ENCODE peak calls at places on chromosome 22, in nine cellular contexts. One of them, this sample, is unnamed.

GRCh38 chr22:41240377-41241132 is at the start of gene CHADL:
- DNase-seq in PC-3: no peak
- DNase-seq in HCT116: no peak
- DNase-seq in SK-N-SH: peak
- DNase-seq in hepatocyte: no peak
- DNase-seq in OCI-LY7: no peak
- DNase-seq in neural progenitor cell: peak
- DNase-seq in GM23338: peak
- DNase-seq in MM.1S: no peak
- DNase-seq in this sample: no peak

GRCh38 chr22:35627267-35628041 is 10.3 kb upstream of the MB start:
- DNase-seq in OCI-LY7: peak
- DNase-seq in MM.1S: peak
- DNase-seq in hepatocyte: peak
- DNase-seq in PC-3: peak
- DNase-seq in HCT116: peak
- DNase-seq in GM23338: peak
- DNase-seq in neural progenitor cell: peak
- DNase-seq in SK-N-SH: peak
- DNase-seq in this sample: peak

GRCh38 chr22:19174106-19175025 is 4.2 kb downstream of the SLC25A1 start:
- DNase-seq in MM.1S: no peak
- DNase-seq in hepatocyte: peak
- DNase-seq in OCI-LY7: peak
- DNase-seq in HCT116: no peak
- DNase-seq in PC-3: peak
- DNase-seq in GM23338: peak
- DNase-seq in SK-N-SH: no peak
- DNase-seq in neural progenitor cell: peak
- DNase-seq in this sample: peak

GRCh38 chr22:19749876-19750275 is 10.7 kb upstream of the TBX1 start:
- DNase-seq in OCI-LY7: no peak
- DNase-seq in SK-N-SH: no peak
- DNase-seq in GM23338: no peak
- DNase-seq in PC-3: no peak
- DNase-seq in neural progenitor cell: no peak
- DNase-seq in hepatocyte: no peak
- DNase-seq in MM.1S: no peak
- DNase-seq in HCT116: no peak
- DNase-seq in this sample: no peak

GRCh38 chr22:41197808-41198585 is 7.1 kb upstream of the L3MBTL2 start:
- DNase-seq in PC-3: peak
- DNase-seq in SK-N-SH: peak
- DNase-seq in OCI-LY7: peak
- DNase-seq in HCT116: no peak
- DNase-seq in MM.1S: peak
- DNase-seq in hepatocyte: peak
- DNase-seq in GM23338: peak
- DNase-seq in neural progenitor cell: peak
- DNase-seq in this sample: peak

GRCh38 chr22:41092847-41093371 is 517 bp downstream of the EP300 start:
- DNase-seq in HCT116: no peak
- DNase-seq in PC-3: peak
- DNase-seq in MM.1S: peak
- DNase-seq in GM23338: peak
- DNase-seq in neural progenitor cell: peak
- DNase-seq in hepatocyte: peak
- DNase-seq in SK-N-SH: peak
- DNase-seq in OCI-LY7: peak
- DNase-seq in this sample: peak

GRCh38 chr22:46622081-46622521 is 1.9 kb downstream of the GRAMD4 start:
- DNase-seq in OCI-LY7: no peak
- DNase-seq in SK-N-SH: peak
- DNase-seq in HCT116: no peak
- DNase-seq in neural progenitor cell: no peak
- DNase-seq in MM.1S: no peak
- DNase-seq in GM23338: no peak
- DNase-seq in PC-3: no peak
- DNase-seq in hepatocyte: no peak
- DNase-seq in this sample: no peak

GRCh38 chr22:40206561-40206960 is 28.8 kb downstream of the TNRC6B start:
- DNase-seq in OCI-LY7: no peak
- DNase-seq in HCT116: no peak
- DNase-seq in hepatocyte: no peak
- DNase-seq in neural progenitor cell: no peak
- DNase-seq in SK-N-SH: no peak
- DNase-seq in MM.1S: no peak
- DNase-seq in GM23338: no peak
- DNase-seq in PC-3: no peak
- DNase-seq in this sample: no peak

DNA sequence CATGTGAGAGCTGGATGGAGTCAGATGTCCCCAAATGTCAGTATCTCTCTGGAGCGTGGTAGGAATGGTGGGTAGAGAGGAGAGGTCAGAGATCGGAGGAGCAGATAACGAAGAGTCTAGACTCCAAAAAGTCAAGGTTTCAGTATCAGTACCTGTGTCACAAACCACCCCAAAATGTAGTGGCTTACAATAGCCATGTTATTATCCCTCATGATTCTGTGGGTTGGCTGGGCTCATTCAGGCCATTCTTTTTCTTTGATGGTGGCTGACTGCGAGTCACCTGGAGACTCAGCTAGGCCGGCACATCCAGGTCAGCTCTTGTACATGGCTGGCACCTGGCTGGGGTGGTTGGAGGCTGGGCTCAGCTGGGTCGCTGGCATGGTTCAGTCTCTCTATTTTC is 7.3 kb upstream of the SSTR3 start:
- DNase-seq in OCI-LY7: no peak
- DNase-seq in PC-3: no peak
- DNase-seq in hepatocyte: no peak
- DNase-seq in MM.1S: peak
- DNase-seq in SK-N-SH: no peak
- DNase-seq in GM23338: no peak
- DNase-seq in neural progenitor cell: no peak
- DNase-seq in HCT116: no peak
- DNase-seq in this sample: no peak
- TF ChIP-seq EZH2phosphoT487 in OCI-LY7: no peak
- TF ChIP-seq EZH2phosphoT487 in PC-3: no peak
- TF ChIP-seq EZH2phosphoT487 in hepatocyte: no peak
- TF ChIP-seq EZH2phosphoT487 in MM.1S: no peak
- TF ChIP-seq EZH2phosphoT487 in SK-N-SH: no peak
- TF ChIP-seq EZH2phosphoT487 in GM23338: no peak
- TF ChIP-seq EZH2phosphoT487 in neural progenitor cell: no peak
- TF ChIP-seq EZH2phosphoT487 in HCT116: no peak
- TF ChIP-seq EZH2phosphoT487 in this sample: no peak

DNA sequence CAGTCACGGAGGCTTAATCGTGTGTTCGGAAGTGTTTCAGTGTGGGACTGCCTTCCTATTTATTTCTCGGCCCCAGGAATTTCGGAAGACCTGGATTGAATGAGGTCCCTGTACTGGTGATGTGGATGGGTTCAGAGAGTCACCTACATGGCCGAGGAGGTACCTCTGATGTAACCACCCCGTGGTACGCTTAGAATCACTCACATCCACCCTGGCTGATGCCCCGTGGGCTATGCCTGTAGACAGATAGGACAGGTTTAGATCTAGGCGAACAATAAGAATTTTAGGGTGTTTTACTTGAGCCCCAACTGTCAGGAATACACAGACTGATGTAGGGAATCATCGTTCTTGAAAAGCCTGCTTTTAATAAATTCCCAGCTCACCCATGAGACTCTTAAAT is 2.0 kb downstream of the MPPED1 start:
- DNase-seq in SK-N-SH: no peak
- DNase-seq in neural progenitor cell: no peak
- DNase-seq in OCI-LY7: no peak
- DNase-seq in PC-3: no peak
- DNase-seq in MM.1S: no peak
- DNase-seq in GM23338: no peak
- DNase-seq in HCT116: no peak
- DNase-seq in hepatocyte: no peak
- DNase-seq in this sample: no peak
- H3K27ac ChIP-seq in SK-N-SH: no peak
- H3K27ac ChIP-seq in neural progenitor cell: no peak
- H3K27ac ChIP-seq in OCI-LY7: no peak
- H3K27ac ChIP-seq in PC-3: no peak
- H3K27ac ChIP-seq in MM.1S: no peak
- H3K27ac ChIP-seq in GM23338: no peak
- H3K27ac ChIP-seq in HCT116: no peak
- H3K27ac ChIP-seq in hepatocyte: no peak
- H3K27ac ChIP-seq in this sample: no peak

GRCh38 chr22:26914786-26915185 is 257.4 kb downstream of the MIAT start:
- DNase-seq in OCI-LY7: no peak
- DNase-seq in SK-N-SH: no peak
- DNase-seq in HCT116: no peak
- DNase-seq in GM23338: no peak
- DNase-seq in neural progenitor cell: no peak
- DNase-seq in hepatocyte: no peak
- DNase-seq in MM.1S: no peak
- DNase-seq in PC-3: no peak
- DNase-seq in this sample: no peak
- H2AFZ ChIP-seq in OCI-LY7: no peak
- H2AFZ ChIP-seq in SK-N-SH: no peak
- H2AFZ ChIP-seq in HCT116: no peak
- H2AFZ ChIP-seq in GM23338: no peak
- H2AFZ ChIP-seq in neural progenitor cell: no peak
- H2AFZ ChIP-seq in hepatocyte: no peak
- H2AFZ ChIP-seq in MM.1S: no peak
- H2AFZ ChIP-seq in PC-3: no peak
- H2AFZ ChIP-seq in this sample: no peak

GRCh38 chr22:45268958-45269844 is 15.5 kb upstream of the UPK3A start:
- DNase-seq in MM.1S: peak
- DNase-seq in SK-N-SH: peak
- DNase-seq in GM23338: peak
- DNase-seq in hepatocyte: peak
- DNase-seq in neural progenitor cell: peak
- DNase-seq in HCT116: no peak
- DNase-seq in OCI-LY7: peak
- DNase-seq in PC-3: peak
- DNase-seq in this sample: peak

GRCh38 chr22:45273452-45274075 is 11.2 kb upstream of the UPK3A start:
- DNase-seq in SK-N-SH: no peak
- DNase-seq in neural progenitor cell: no peak
- DNase-seq in OCI-LY7: no peak
- DNase-seq in MM.1S: no peak
- DNase-seq in PC-3: no peak
- DNase-seq in GM23338: no peak
- DNase-seq in hepatocyte: peak
- DNase-seq in HCT116: no peak
- DNase-seq in this sample: no peak

GRCh38 chr22:45272498-45272897 is 12.3 kb upstream of the UPK3A start:
- DNase-seq in HCT116: no peak
- DNase-seq in GM23338: no peak
- DNase-seq in neural progenitor cell: no peak
- DNase-seq in hepatocyte: no peak
- DNase-seq in MM.1S: no peak
- DNase-seq in OCI-LY7: no peak
- DNase-seq in PC-3: no peak
- DNase-seq in SK-N-SH: no peak
- DNase-seq in this sample: no peak

GRCh38 chr22:45270095-45271020 is 14.4 kb upstream of the UPK3A start:
- DNase-seq in GM23338: no peak
- DNase-seq in MM.1S: no peak
- DNase-seq in neural progenitor cell: no peak
- DNase-seq in hepatocyte: no peak
- DNase-seq in OCI-LY7: no peak
- DNase-seq in PC-3: no peak
- DNase-seq in HCT116: no peak
- DNase-seq in SK-N-SH: no peak
- DNase-seq in this sample: no peak

DNA sequence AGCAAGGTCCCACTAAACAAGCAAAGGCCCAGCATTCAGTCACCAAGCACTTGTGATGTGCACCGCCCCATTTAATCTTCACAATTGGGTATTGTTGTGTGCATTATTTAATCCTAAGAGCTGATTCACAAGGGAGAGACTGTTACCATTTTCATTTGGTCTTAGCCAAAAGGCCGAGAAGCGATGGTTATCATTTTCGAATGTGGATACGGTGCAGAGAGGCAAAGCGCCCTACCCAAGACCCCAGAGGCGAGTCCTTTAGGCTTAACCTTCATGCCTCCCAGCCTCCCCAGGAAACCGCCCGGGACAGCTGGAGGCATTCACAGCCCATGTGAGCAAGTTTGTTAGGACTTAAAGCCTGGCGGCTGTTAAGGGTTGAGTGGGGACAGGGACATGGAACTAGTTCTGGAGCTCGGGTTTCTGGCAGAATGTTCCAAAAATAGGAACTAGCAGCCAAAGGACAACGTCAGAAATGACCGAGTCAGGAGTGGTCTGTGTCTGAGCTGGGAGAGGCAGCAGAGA is 13.0 kb upstream of the UPK3A start:
- DNase-seq in hepatocyte: no peak
- DNase-seq in HCT116: no peak
- DNase-seq in GM23338: no peak
- DNase-seq in neural progenitor cell: no peak
- DNase-seq in SK-N-SH: no peak
- DNase-seq in MM.1S: no peak
- DNase-seq in OCI-LY7: no peak
- DNase-seq in PC-3: no peak
- DNase-seq in this sample: peak
- TF ChIP-seq EZH2phosphoT487 in hepatocyte: no peak
- TF ChIP-seq EZH2phosphoT487 in HCT116: no peak
- TF ChIP-seq EZH2phosphoT487 in GM23338: no peak
- TF ChIP-seq EZH2phosphoT487 in neural progenitor cell: no peak
- TF ChIP-seq EZH2phosphoT487 in SK-N-SH: no peak
- TF ChIP-seq EZH2phosphoT487 in MM.1S: no peak
- TF ChIP-seq EZH2phosphoT487 in OCI-LY7: no peak
- TF ChIP-seq EZH2phosphoT487 in PC-3: no peak
- TF ChIP-seq EZH2phosphoT487 in this sample: no peak

DNA sequence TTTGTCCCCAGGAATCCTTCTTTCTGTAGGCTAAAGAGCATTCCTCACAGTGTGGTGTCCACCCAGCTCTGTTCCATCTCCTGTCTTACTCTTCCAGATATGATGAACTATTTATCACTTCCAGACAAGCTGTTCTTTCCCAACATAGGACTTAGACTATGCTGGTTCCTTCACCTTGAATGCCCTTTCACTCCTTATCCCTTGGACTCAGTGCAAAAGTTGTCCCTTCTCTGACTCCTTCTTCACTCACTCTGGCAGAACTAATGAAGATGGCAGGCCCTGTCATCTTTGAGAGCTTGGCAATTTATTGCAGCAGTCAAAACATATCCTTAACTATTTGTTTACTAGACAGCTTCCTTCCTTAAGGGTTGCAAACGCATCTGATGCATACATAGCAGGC is 3.5 kb upstream of the OSBP2 start:
- DNase-seq in SK-N-SH: no peak
- DNase-seq in HCT116: no peak
- DNase-seq in PC-3: no peak
- DNase-seq in OCI-LY7: no peak
- DNase-seq in GM23338: no peak
- DNase-seq in hepatocyte: no peak
- DNase-seq in MM.1S: no peak
- DNase-seq in neural progenitor cell: no peak
- DNase-seq in this sample: no peak
- H3K27ac ChIP-seq in SK-N-SH: no peak
- H3K27ac ChIP-seq in HCT116: no peak
- H3K27ac ChIP-seq in PC-3: no peak
- H3K27ac ChIP-seq in OCI-LY7: no peak
- H3K27ac ChIP-seq in GM23338: peak
- H3K27ac ChIP-seq in hepatocyte: no peak
- H3K27ac ChIP-seq in MM.1S: no peak
- H3K27ac ChIP-seq in neural progenitor cell: no peak
- H3K27ac ChIP-seq in this sample: no peak

GRCh38 chr22:20964090-20964798 is 2.8 kb upstream of the AIFM3 start:
- DNase-seq in MM.1S: no peak
- DNase-seq in PC-3: no peak
- DNase-seq in hepatocyte: no peak
- DNase-seq in GM23338: no peak
- DNase-seq in neural progenitor cell: no peak
- DNase-seq in HCT116: no peak
- DNase-seq in SK-N-SH: peak
- DNase-seq in OCI-LY7: no peak
- DNase-seq in this sample: no peak
- H2AFZ ChIP-seq in MM.1S: peak
- H2AFZ ChIP-seq in PC-3: no peak
- H2AFZ ChIP-seq in hepatocyte: no peak
- H2AFZ ChIP-seq in GM23338: peak
- H2AFZ ChIP-seq in neural progenitor cell: no peak
- H2AFZ ChIP-seq in HCT116: no peak
- H2AFZ ChIP-seq in SK-N-SH: no peak
- H2AFZ ChIP-seq in OCI-LY7: no peak
- H2AFZ ChIP-seq in this sample: no peak